ENCODE peak calls at places on chromosomes 2 and 18, in nine cellular contexts. Y is occipital lobe, T is fibroblast of pulmonary artery, R is GM04503, X is dorsolateral prefrontal cortex, L is NCI-H1092, K is NCI-H460, E is iris pigment epithelial cell, A is mesothelial cell of epicardium. F is an unnamed sample.

GRCh38 chr18:11178951-11179549 is 29.7 kb upstream of the PIEZO2 start:
- DNase-seq in Y (peak), T (peak), R (no peak), X (no peak), L (no peak), K (no peak), E (peak), A (no peak), F (no peak)

GRCh38 chr18:3305354-3305762 is 43.4 kb downstream of the MYL12B start:
- DNase-seq in Y (no peak), T (peak), R (peak), X (no peak), L (no peak), K (no peak), E (peak), A (no peak), F (no peak)

GRCh38 chr2:45759310-45759851 is 107.9 kb downstream of the PRKCE start:
- DNase-seq in Y (peak), T (peak), R (no peak), X (no peak), L (no peak), K (no peak), E (peak), A (no peak), F (peak)

GRCh38 chr2:142176941-142177340 is 46.1 kb upstream of the LRP1B start:
- DNase-seq in Y (no peak), T (no peak), R (no peak), X (no peak), L (no peak), K (no peak), E (no peak), A (no peak), F (no peak)

GRCh38 chr2:237414056-237414661 is at the start of gene COL6A3:
- DNase-seq in Y (no peak), T (peak), R (peak), X (no peak), L (no peak), K (no peak), E (peak), A (no peak), F (no peak)

GRCh38 chr2:195509551-195509950 is 147.5 kb upstream of the SLC39A10 start:
- DNase-seq in Y (no peak), T (no peak), R (no peak), X (no peak), L (no peak), K (no peak), E (no peak), A (no peak), F (no peak)

GRCh38 chr2:164009801-164010337 is 274.1 kb upstream of the FIGN start:
- DNase-seq in Y (no peak), T (no peak), R (no peak), X (no peak), L (peak), K (no peak), E (no peak), A (no peak), F (no peak)

GRCh38 chr2:219514196-219514761 is at the start of gene ASIC4:
- DNase-seq in Y (no peak), T (no peak), R (no peak), X (no peak), L (no peak), K (no peak), E (no peak), A (no peak), F (no peak)

GRCh38 chr2:41521191-41521590 is 526.6 kb upstream of the PKDCC start:
- DNase-seq in Y (no peak), T (no peak), R (no peak), X (no peak), L (no peak), K (no peak), E (no peak), A (no peak), F (no peak)

GRCh38 chr2:240140511-240140910 is at the start of gene OTOS:
- DNase-seq in Y (no peak), T (no peak), R (no peak), X (no peak), L (peak), K (no peak), E (no peak), A (no peak), F (peak)

GRCh38 chr2:81250270-81250669 is 945.7 kb upstream of the LRRTM1 start:
- DNase-seq in Y (no peak), T (no peak), R (no peak), X (no peak), L (no peak), K (no peak), E (no peak), A (no peak), F (no peak)

GRCh38 chr2:160630801-160631590 is 137.4 kb upstream of the RBMS1 start:
- DNase-seq in Y (no peak), T (no peak), R (no peak), X (no peak), L (no peak), K (no peak), E (no peak), A (no peak), F (no peak)

GRCh38 chr2:230944123-230944653 is 19.1 kb upstream of the GPR55 start:
- DNase-seq in Y (no peak), T (no peak), R (no peak), X (no peak), L (no peak), K (no peak), E (no peak), A (no peak), F (no peak)

GRCh38 chr2:47221956-47222355 is 66.8 kb upstream of the STPG4 start:
- DNase-seq in Y (no peak), T (peak), R (no peak), X (no peak), L (no peak), K (no peak), E (peak), A (no peak), F (peak)

GRCh38 chr2:226797289-226797988 is 2.2 kb downstream of the IRS1 start:
- DNase-seq in Y (no peak), T (no peak), R (no peak), X (no peak), L (no peak), K (no peak), E (no peak), A (peak), F (no peak)

GRCh38 chr2:191675807-191676667 is 1.9 kb upstream of the NABP1 start:
- DNase-seq in Y (no peak), T (no peak), R (no peak), X (no peak), L (no peak), K (no peak), E (no peak), A (no peak), F (no peak)

GRCh38 chr18:50192903-50193795 is 1.8 kb downstream of the MYO5B start:
- DNase-seq in Y (no peak), T (no peak), R (no peak), X (no peak), L (no peak), K (no peak), E (no peak), A (no peak), F (no peak)

GRCh38 chr2:235669983-235670962 is 176.4 kb downstream of the AGAP1 start:
- DNase-seq in Y (peak), T (peak), R (no peak), X (peak), L (peak), K (no peak), E (peak), A (peak), F (peak)

GRCh38 chr2:158936978-158937377 is 31.5 kb upstream of the TANC1 start:
- DNase-seq in Y (no peak), T (peak), R (peak), X (no peak), L (no peak), K (peak), E (peak), A (no peak), F (no peak)

GRCh38 chr2:241801611-241802420 is 7.2 kb upstream of the NEU4 start:
- DNase-seq in Y (no peak), T (no peak), R (no peak), X (no peak), L (no peak), K (no peak), E (no peak), A (peak), F (no peak)

GRCh38 chr2:86035883-86036789 is 69.5 kb downstream of the POLR1A start:
- DNase-seq in Y (peak), T (peak), R (peak), X (peak), L (peak), K (no peak), E (peak), A (no peak), F (peak)

GRCh38 chr2:238655131-238655860 is 192.6 kb upstream of the TWIST2 start:
- DNase-seq in Y (no peak), T (no peak), R (peak), X (no peak), L (no peak), K (no peak), E (no peak), A (peak), F (no peak)

GRCh38 chr2:211181626-211182025 is 625.2 kb downstream of the CPS1 start:
- DNase-seq in Y (no peak), T (no peak), R (no peak), X (no peak), L (no peak), K (no peak), E (peak), A (no peak), F (no peak)

GRCh38 chr2:120949957-120950590 is 214.4 kb downstream of the GLI2 start:
- DNase-seq in Y (no peak), T (no peak), R (no peak), X (no peak), L (no peak), K (no peak), E (no peak), A (no peak), F (no peak)

GRCh38 chr2:9299444-9300100 is 93.0 kb downstream of the ASAP2 start:
- DNase-seq in Y (no peak), T (no peak), R (no peak), X (no peak), L (no peak), K (no peak), E (no peak), A (no peak), F (no peak)

F was measured in head of caudate nucleus.